ENCODE peak calls at places on chromosome 2, in seven cellular contexts. Z is WERI-Rb-1; W is PC-9; M is CD8-positive, alpha-beta T cell; H is IMR-90; N is pancreas; V is left ventricle myocardium inferior. F is an unnamed sample. For H3K36me3, the result is how much of the 10 kb centered on the place peaks cover.

GRCh38 chr2:109660046-109660860 is 46.1 kb downstream of the SOWAHC start:
- DNase-seq in Z (no peak), N (no peak), V (no peak), H (no peak), W (no peak), M (no peak), F (no peak)

GRCh38 chr2:9764153-9764778 is 79.0 kb upstream of the TAF1B start:
- DNase-seq in N (no peak), M (no peak), Z (no peak), H (no peak), V (no peak), W (peak), F (no peak)

GRCh38 chr2:62586981-62587380 is 81.0 kb upstream of the TMEM17 start:
- DNase-seq in V (no peak), N (no peak), W (no peak), M (no peak), Z (no peak), H (peak), F (no peak)

GRCh38 chr2:129849559-129850160 is 129.8 kb upstream of the RAB6C start:
- DNase-seq in Z (no peak), M (no peak), N (no peak), H (peak), W (peak), V (no peak), F (no peak)

GRCh38 chr2:9140570-9141378 is 65.8 kb upstream of the ASAP2 start:
- DNase-seq in V (no peak), W (no peak), Z (peak), N (no peak), M (no peak), H (peak), F (no peak)

GRCh38 chr2:96933528-96933927 is 52.9 kb downstream of the FAM178B start:
- DNase-seq in H (no peak), M (no peak), W (no peak), N (no peak), Z (peak), V (no peak), F (no peak)

GRCh38 chr2:194395818-194396217 is 1261.2 kb upstream of the SLC39A10 start:
- DNase-seq in Z (no peak), H (no peak), M (no peak), W (no peak), V (no peak), N (no peak), F (no peak)

GRCh38 chr2:215262303-215262702 is 49.6 kb upstream of the ATIC start:
- DNase-seq in N (no peak), M (no peak), W (no peak), H (no peak), V (no peak), Z (no peak), F (no peak)

GRCh38 chr2:14079576-14079975 is 552.9 kb upstream of the LRATD1 start:
- DNase-seq in N (no peak), Z (no peak), H (no peak), M (no peak), V (no peak), W (no peak), F (no peak)

GRCh38 chr2:206084870-206085741 is 868 bp downstream of the INO80D start:
- DNase-seq in M (peak), H (no peak), Z (peak), W (no peak), N (peak), V (peak), F (no peak)

GRCh38 chr2:177478029-177478428 is 85.5 kb downstream of the AGPS start:
- DNase-seq in W (no peak), H (no peak), V (no peak), N (no peak), M (no peak), Z (no peak), F (no peak)

GRCh38 chr2:142165790-142166189 is 35.0 kb upstream of the LRP1B start:
- DNase-seq in Z (peak), V (no peak), N (no peak), W (no peak), H (peak), M (no peak), F (no peak)

GRCh38 chr2:138274421-138275291 is 226.9 kb upstream of the SPOPL start:
- DNase-seq in V (no peak), H (peak), Z (no peak), N (no peak), M (no peak), W (peak), F (no peak)

DNA sequence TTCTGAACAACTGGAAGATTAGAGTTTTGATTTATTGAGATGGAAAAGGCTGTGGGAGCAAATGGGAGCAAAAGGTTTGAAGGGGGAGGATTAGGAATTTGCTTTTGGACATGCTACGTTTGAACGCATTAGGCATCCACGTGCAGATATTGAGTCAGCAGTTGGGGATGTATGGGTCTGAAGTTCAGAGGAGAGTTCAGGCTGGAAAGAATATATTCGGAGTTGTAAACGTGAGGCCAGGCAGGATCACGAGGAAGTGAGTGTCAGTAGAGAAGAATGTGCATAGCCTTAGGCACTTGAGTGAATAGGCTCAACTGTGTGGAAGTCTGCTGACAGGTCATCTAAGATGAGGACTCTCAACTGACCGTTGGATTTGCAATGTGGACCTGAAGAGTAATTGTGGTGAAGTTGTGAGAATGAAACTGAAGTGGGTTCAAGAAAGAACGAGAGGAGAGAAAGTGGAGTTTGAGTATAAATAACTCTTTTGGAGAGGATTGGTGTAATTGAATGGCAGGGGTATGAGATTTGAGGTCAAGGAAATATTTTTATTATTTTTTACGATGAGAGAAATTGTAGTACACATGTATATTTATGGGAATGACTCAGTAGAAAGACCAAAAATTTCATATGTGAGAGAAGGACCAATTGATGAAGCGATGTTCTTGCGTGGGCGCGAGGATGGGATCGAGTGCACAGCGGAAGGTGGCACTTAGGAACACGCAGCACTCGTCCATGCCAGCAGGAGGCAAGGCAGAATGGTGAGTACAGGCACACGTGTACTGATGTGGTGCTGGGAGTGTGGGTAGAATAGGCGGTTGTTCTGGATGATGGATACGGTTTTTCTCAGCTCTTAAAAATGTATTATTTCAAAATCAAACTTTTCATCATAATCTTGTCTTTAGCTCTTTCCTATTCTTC is 40.5 kb upstream of the POLE4 start:
- DNase-seq in Z (no peak), N (no peak), W (peak), M (no peak), V (no peak), H (peak), F (no peak)
- TF ChIP-seq CTCF in Z (peak), N (no peak), W (no peak), M (no peak), V (no peak), H (no peak), F (no peak)

GRCh38 chr2:36550006-36550405 is 48.0 kb downstream of the FEZ2 start:
- DNase-seq in N (no peak), M (no peak), Z (no peak), H (no peak), V (no peak), W (no peak), F (no peak)
- H3K36me3 ChIP-seq in N (under half), M (under half), Z (under half), H (under half), V (half or more), W (under half), F (half or more)

GRCh38 chr2:127201452-127201851 is 18.6 kb downstream of the CYP27C1 start:
- DNase-seq in W (no peak), V (no peak), N (no peak), H (no peak), Z (peak), M (no peak), F (no peak)

GRCh38 chr2:127197475-127198385 is 22.4 kb downstream of the CYP27C1 start:
- DNase-seq in H (peak), W (peak), Z (peak), M (peak), V (peak), N (peak), F (peak)

GRCh38 chr2:127196998-127197397 is 23.1 kb downstream of the CYP27C1 start:
- DNase-seq in N (no peak), M (no peak), H (no peak), W (no peak), V (no peak), Z (no peak), F (no peak)

GRCh38 chr2:127199223-127199622 is 20.9 kb downstream of the CYP27C1 start:
- DNase-seq in Z (no peak), N (no peak), H (no peak), M (no peak), V (no peak), W (no peak), F (no peak)

DNA sequence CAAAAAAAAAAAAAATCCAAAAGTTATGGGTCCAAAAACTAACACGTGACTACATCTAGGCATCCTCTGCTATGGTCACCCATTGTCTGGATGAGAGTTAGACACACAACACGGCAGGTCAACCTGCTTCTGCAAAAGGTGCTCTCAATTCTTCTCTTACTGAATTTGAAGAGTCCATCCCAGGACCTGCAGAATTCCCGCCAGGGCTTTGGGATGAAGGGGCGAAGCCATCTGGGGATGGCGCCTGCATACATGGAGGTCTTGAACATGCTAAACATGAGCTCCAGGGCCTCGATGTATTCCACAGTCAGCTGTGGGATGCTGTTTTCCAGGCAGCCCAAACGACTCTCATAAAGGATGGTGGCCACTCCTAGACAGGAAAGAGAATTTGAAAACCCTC is 19.1 kb downstream of the CYP27C1 start:
- DNase-seq in V (no peak), H (no peak), M (no peak), W (no peak), Z (no peak), N (no peak), F (no peak)
- H3K4me3 ChIP-seq in V (no peak), H (no peak), M (no peak), W (no peak), Z (no peak), N (no peak), F (no peak)

GRCh38 chr2:232420463-232421188 is 14.0 kb downstream of the ALPG start:
- DNase-seq in Z (no peak), V (no peak), N (peak), H (no peak), W (peak), M (no peak), F (no peak)
- TF ChIP-seq CTCF in Z (no peak), V (no peak), N (no peak), H (no peak), W (no peak), M (no peak), F (no peak)

GRCh38 chr2:203252851-203253250 is 14.0 kb downstream of the CYP20A1 start:
- DNase-seq in M (no peak), Z (no peak), W (no peak), V (no peak), H (no peak), N (no peak), F (no peak)
- H3K36me3 ChIP-seq in M (under half), Z (under half), W (under half), V (half or more), H (under half), N (under half), F (under half)

DNA sequence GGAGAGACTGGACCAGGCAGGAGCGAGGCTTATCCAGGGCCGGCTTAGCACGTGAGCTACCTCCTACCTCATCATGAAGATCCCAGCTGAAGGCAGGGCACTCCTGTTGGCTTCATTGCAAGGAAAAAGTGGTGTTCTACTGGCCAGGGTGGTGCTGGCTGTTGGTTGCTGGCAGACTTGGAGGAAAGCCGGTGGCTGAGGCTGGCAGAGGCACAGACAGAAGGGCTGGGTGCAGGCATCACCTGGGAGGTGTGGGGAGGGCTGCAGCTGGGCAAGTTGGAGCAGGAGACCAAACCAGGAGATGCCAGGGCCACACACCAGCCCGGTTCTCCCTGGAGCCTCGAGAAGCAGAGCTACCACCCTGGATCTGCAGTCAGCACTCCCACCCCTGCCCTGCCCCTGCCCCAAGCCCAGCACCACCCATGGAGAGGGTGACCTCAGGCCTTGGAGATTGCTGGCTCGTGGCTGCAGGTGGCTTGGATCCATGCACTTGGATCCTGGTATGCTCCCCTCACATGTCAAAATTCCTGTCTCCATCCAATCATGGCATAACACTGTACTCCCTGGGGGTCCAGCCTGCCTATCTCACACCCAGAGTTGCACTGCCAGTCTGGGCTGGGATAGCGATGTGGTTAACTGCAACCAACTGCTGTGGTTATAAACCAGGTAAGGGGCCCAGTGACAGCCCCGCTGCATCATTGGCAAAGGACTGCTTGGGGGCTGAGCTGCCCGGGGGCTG is 49.7 kb downstream of the GLI2 start:
- DNase-seq in Z (no peak), W (no peak), N (no peak), V (no peak), M (no peak), H (no peak), F (no peak)
- H3K4me3 ChIP-seq in Z (no peak), W (no peak), N (no peak), V (no peak), M (no peak), H (no peak), F (no peak)

GRCh38 chr2:6927753-6928152 is 10.5 kb downstream of the RNF144A start:
- DNase-seq in V (no peak), M (no peak), Z (no peak), N (no peak), H (no peak), W (no peak), F (no peak)
- TF ChIP-seq CTCF in V (no peak), M (no peak), Z (no peak), N (no peak), H (no peak), W (no peak), F (no peak)

DNA sequence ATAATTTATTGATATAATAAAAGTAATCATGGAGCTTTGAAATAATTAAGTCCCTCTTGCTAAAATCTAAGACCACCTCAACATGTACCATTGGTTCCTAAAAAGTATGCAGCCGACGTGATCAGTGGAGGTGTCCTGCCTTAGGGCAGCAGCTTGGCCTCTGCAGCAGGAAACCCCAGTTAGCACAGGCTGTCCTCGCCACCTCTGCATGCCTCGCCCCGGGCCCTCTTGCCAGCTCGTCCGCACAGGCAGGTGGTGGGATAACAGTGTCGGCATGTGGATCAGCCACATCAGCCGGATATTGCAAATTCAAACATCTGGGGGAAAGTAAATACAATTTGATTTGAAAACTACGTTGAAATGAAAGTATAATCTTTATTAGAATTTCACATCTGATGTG is 22.9 kb downstream of the COA5 start:
- DNase-seq in W (no peak), M (no peak), Z (no peak), V (no peak), N (no peak), H (no peak), F (peak)
- H3K36me3 ChIP-seq in W (under half), M (half or more), Z (under half), V (half or more), N (under half), H (under half), F (under half)

F was measured in right atrium auricular region.